ENCODE peak calls at places on chromosomes 4 and X, in seven cellular contexts. L, K, V, G, E, W and X are unnamed samples.

GRCh38 chrX:42976729-42977366 is 198.9 kb upstream of the PPP1R2C start:
- DNase-seq in V (no peak), K (no peak), G (no peak), W (no peak), L (peak), E (no peak), X (no peak)

GRCh38 chr4:182170417-182170935 is 72.7 kb upstream of the TENM3 start:
- DNase-seq in L (no peak), G (no peak), K (no peak), W (no peak), V (no peak), E (no peak), X (no peak)

GRCh38 chr4:96916731-96917130 is 1076.8 kb downstream of the PDHA2 start:
- DNase-seq in G (no peak), V (no peak), W (no peak), E (no peak), L (no peak), K (no peak), X (no peak)

GRCh38 chr4:76748649-76749048 is 149.3 kb downstream of the SOWAHB start:
- DNase-seq in G (peak), V (peak), K (no peak), W (peak), L (peak), E (no peak), X (no peak)

GRCh38 chr4:186079698-186080097 is 10.7 kb downstream of the TLR3 start:
- DNase-seq in V (no peak), L (no peak), G (no peak), W (no peak), K (no peak), E (no peak), X (no peak)

GRCh38 chrX:22585831-22586230 is 313.1 kb downstream of the CBLL2 start:
- DNase-seq in V (no peak), E (no peak), G (no peak), K (no peak), W (no peak), L (no peak), X (no peak)

GRCh38 chr4:1293981-1294380 is 4.3 kb downstream of the MAEA start:
- DNase-seq in E (peak), K (peak), L (peak), V (no peak), W (no peak), G (no peak), X (no peak)

GRCh38 chrX:44314259-44314734 is 29.2 kb downstream of the EFHC2 start:
- DNase-seq in L (peak), W (no peak), V (peak), G (peak), E (no peak), K (no peak), X (peak)

GRCh38 chr4:48635310-48635709 is 144.8 kb downstream of the FRYL start:
- DNase-seq in G (no peak), L (peak), K (no peak), W (peak), E (no peak), V (no peak), X (no peak)

GRCh38 chrX:155766321-155766720 is 114.8 kb upstream of the VAMP7 start:
- DNase-seq in E (no peak), G (no peak), L (no peak), K (no peak), V (no peak), W (no peak), X (no peak)

GRCh38 chr4:129355529-129355928 is 259.6 kb downstream of the C4orf33 start:
- DNase-seq in G (peak), V (no peak), L (no peak), W (no peak), E (no peak), K (no peak), X (no peak)

GRCh38 chr4:3736806-3737205 is 29.4 kb upstream of the ADRA2C start:
- DNase-seq in K (no peak), G (no peak), W (no peak), E (no peak), L (no peak), V (no peak), X (no peak)

GRCh38 chr4:182929296-182929695 is 12.1 kb upstream of the DCTD start:
- DNase-seq in G (peak), E (no peak), L (peak), W (no peak), V (no peak), K (no peak), X (no peak)

GRCh38 chr4:178165909-178166308 is 723.7 kb upstream of the AGA start:
- DNase-seq in W (no peak), L (no peak), K (no peak), G (no peak), V (no peak), E (no peak), X (no peak)